ENCODE peak calls at places on chromosome 4, in ten cellular contexts. One of them, this sample, is unnamed.

GRCh38 chr4:60737858-60738257 is 462.3 kb upstream of the ADGRL3 start:
- DNase-seq in GM13977: no peak
- DNase-seq in CD8-positive, alpha-beta T cell: no peak
- DNase-seq in colonic mucosa: no peak
- DNase-seq in ascending aorta: no peak
- DNase-seq in stimulated activated CD8-positive, alpha-beta memory T cell treated with anti-CD3 and anti-CD28 coated beads, Interleukin-7, amount 100 ng/mL, for 24 hours: no peak
- DNase-seq in amniotic stem cell: no peak
- DNase-seq in NCI-H146: no peak
- DNase-seq in stimulated activated CD4-positive, alpha-beta T cell treated with anti-CD3 and anti-CD28 coated beads, Interleukin-1b, Interleukin-23, amount 100 ng/mL, for 1 hour: no peak
- DNase-seq in SW480: no peak
- DNase-seq in this sample: no peak

GRCh38 chr4:90349632-90350031 is 222.4 kb downstream of the CCSER1 start:
- DNase-seq in NCI-H146: no peak
- DNase-seq in CD8-positive, alpha-beta T cell: no peak
- DNase-seq in amniotic stem cell: no peak
- DNase-seq in stimulated activated CD4-positive, alpha-beta T cell treated with anti-CD3 and anti-CD28 coated beads, Interleukin-1b, Interleukin-23, amount 100 ng/mL, for 1 hour: no peak
- DNase-seq in stimulated activated CD8-positive, alpha-beta memory T cell treated with anti-CD3 and anti-CD28 coated beads, Interleukin-7, amount 100 ng/mL, for 24 hours: no peak
- DNase-seq in colonic mucosa: no peak
- DNase-seq in ascending aorta: no peak
- DNase-seq in SW480: no peak
- DNase-seq in GM13977: no peak
- DNase-seq in this sample: no peak

GRCh38 chr4:26342328-26343040 is 21.7 kb downstream of the RBPJ start:
- DNase-seq in amniotic stem cell: peak; percentile 50
- DNase-seq in CD8-positive, alpha-beta T cell: no peak
- DNase-seq in GM13977: no peak
- DNase-seq in SW480: peak; percentile 53
- DNase-seq in ascending aorta: no peak
- DNase-seq in stimulated activated CD8-positive, alpha-beta memory T cell treated with anti-CD3 and anti-CD28 coated beads, Interleukin-7, amount 100 ng/mL, for 24 hours: no peak
- DNase-seq in colonic mucosa: no peak
- DNase-seq in NCI-H146: no peak
- DNase-seq in stimulated activated CD4-positive, alpha-beta T cell treated with anti-CD3 and anti-CD28 coated beads, Interleukin-1b, Interleukin-23, amount 100 ng/mL, for 1 hour: no peak
- DNase-seq in this sample: no peak

GRCh38 chr4:20252656-20253271 is 1.1 kb downstream of the SLIT2 start:
- DNase-seq in amniotic stem cell: no peak
- DNase-seq in colonic mucosa: no peak
- DNase-seq in CD8-positive, alpha-beta T cell: no peak
- DNase-seq in SW480: no peak
- DNase-seq in GM13977: peak; percentile 34
- DNase-seq in stimulated activated CD4-positive, alpha-beta T cell treated with anti-CD3 and anti-CD28 coated beads, Interleukin-1b, Interleukin-23, amount 100 ng/mL, for 1 hour: no peak
- DNase-seq in NCI-H146: peak; percentile 26
- DNase-seq in ascending aorta: no peak
- DNase-seq in stimulated activated CD8-positive, alpha-beta memory T cell treated with anti-CD3 and anti-CD28 coated beads, Interleukin-7, amount 100 ng/mL, for 24 hours: no peak
- DNase-seq in this sample: peak; percentile 64

GRCh38 chr4:154720618-154721267 is 23.1 kb upstream of the LRAT start:
- DNase-seq in stimulated activated CD4-positive, alpha-beta T cell treated with anti-CD3 and anti-CD28 coated beads, Interleukin-1b, Interleukin-23, amount 100 ng/mL, for 1 hour: no peak
- DNase-seq in amniotic stem cell: no peak
- DNase-seq in SW480: no peak
- DNase-seq in stimulated activated CD8-positive, alpha-beta memory T cell treated with anti-CD3 and anti-CD28 coated beads, Interleukin-7, amount 100 ng/mL, for 24 hours: no peak
- DNase-seq in CD8-positive, alpha-beta T cell: no peak
- DNase-seq in ascending aorta: no peak
- DNase-seq in NCI-H146: no peak
- DNase-seq in colonic mucosa: no peak
- DNase-seq in GM13977: no peak
- DNase-seq in this sample: peak; percentile 45

GRCh38 chr4:163701915-163702314 is 207.4 kb downstream of the TMA16 start:
- DNase-seq in GM13977: peak; percentile 10
- DNase-seq in NCI-H146: no peak
- DNase-seq in stimulated activated CD8-positive, alpha-beta memory T cell treated with anti-CD3 and anti-CD28 coated beads, Interleukin-7, amount 100 ng/mL, for 24 hours: no peak
- DNase-seq in colonic mucosa: no peak
- DNase-seq in SW480: peak; percentile 17
- DNase-seq in stimulated activated CD4-positive, alpha-beta T cell treated with anti-CD3 and anti-CD28 coated beads, Interleukin-1b, Interleukin-23, amount 100 ng/mL, for 1 hour: no peak
- DNase-seq in ascending aorta: no peak
- DNase-seq in amniotic stem cell: no peak
- DNase-seq in CD8-positive, alpha-beta T cell: no peak
- DNase-seq in this sample: no peak

GRCh38 chr4:34289489-34289888 is 1954.8 kb downstream of the ARAP2 start:
- DNase-seq in stimulated activated CD8-positive, alpha-beta memory T cell treated with anti-CD3 and anti-CD28 coated beads, Interleukin-7, amount 100 ng/mL, for 24 hours: no peak
- DNase-seq in amniotic stem cell: peak; percentile 0
- DNase-seq in CD8-positive, alpha-beta T cell: no peak
- DNase-seq in SW480: no peak
- DNase-seq in GM13977: no peak
- DNase-seq in colonic mucosa: no peak
- DNase-seq in stimulated activated CD4-positive, alpha-beta T cell treated with anti-CD3 and anti-CD28 coated beads, Interleukin-1b, Interleukin-23, amount 100 ng/mL, for 1 hour: no peak
- DNase-seq in ascending aorta: no peak
- DNase-seq in NCI-H146: no peak
- DNase-seq in this sample: no peak

GRCh38 chr4:175504316-175504715 is 307.7 kb downstream of the GPM6A start:
- DNase-seq in GM13977: no peak
- DNase-seq in ascending aorta: no peak
- DNase-seq in NCI-H146: no peak
- DNase-seq in amniotic stem cell: no peak
- DNase-seq in stimulated activated CD8-positive, alpha-beta memory T cell treated with anti-CD3 and anti-CD28 coated beads, Interleukin-7, amount 100 ng/mL, for 24 hours: no peak
- DNase-seq in CD8-positive, alpha-beta T cell: no peak
- DNase-seq in stimulated activated CD4-positive, alpha-beta T cell treated with anti-CD3 and anti-CD28 coated beads, Interleukin-1b, Interleukin-23, amount 100 ng/mL, for 1 hour: no peak
- DNase-seq in colonic mucosa: no peak
- DNase-seq in SW480: no peak
- DNase-seq in this sample: no peak

GRCh38 chr4:184826315-184827266 is 823 bp upstream of the ACSL1 start:
- DNase-seq in ascending aorta: no peak
- DNase-seq in amniotic stem cell: no peak
- DNase-seq in SW480: peak; percentile 18
- DNase-seq in NCI-H146: peak; percentile 55
- DNase-seq in GM13977: peak; percentile 67
- DNase-seq in stimulated activated CD4-positive, alpha-beta T cell treated with anti-CD3 and anti-CD28 coated beads, Interleukin-1b, Interleukin-23, amount 100 ng/mL, for 1 hour: peak; percentile 9
- DNase-seq in CD8-positive, alpha-beta T cell: peak; percentile 32
- DNase-seq in stimulated activated CD8-positive, alpha-beta memory T cell treated with anti-CD3 and anti-CD28 coated beads, Interleukin-7, amount 100 ng/mL, for 24 hours: no peak
- DNase-seq in colonic mucosa: peak; percentile 44
- DNase-seq in this sample: peak; percentile 21

GRCh38 chr4:8641931-8642650 is 49.5 kb downstream of the CPZ start:
- DNase-seq in colonic mucosa: no peak
- DNase-seq in stimulated activated CD4-positive, alpha-beta T cell treated with anti-CD3 and anti-CD28 coated beads, Interleukin-1b, Interleukin-23, amount 100 ng/mL, for 1 hour: no peak
- DNase-seq in stimulated activated CD8-positive, alpha-beta memory T cell treated with anti-CD3 and anti-CD28 coated beads, Interleukin-7, amount 100 ng/mL, for 24 hours: no peak
- DNase-seq in CD8-positive, alpha-beta T cell: no peak
- DNase-seq in NCI-H146: no peak
- DNase-seq in ascending aorta: no peak
- DNase-seq in amniotic stem cell: no peak
- DNase-seq in GM13977: no peak
- DNase-seq in SW480: no peak
- DNase-seq in this sample: no peak

GRCh38 chr4:40747436-40747835 is 2.3 kb upstream of the NSUN7 start:
- DNase-seq in colonic mucosa: no peak
- DNase-seq in stimulated activated CD8-positive, alpha-beta memory T cell treated with anti-CD3 and anti-CD28 coated beads, Interleukin-7, amount 100 ng/mL, for 24 hours: no peak
- DNase-seq in NCI-H146: no peak
- DNase-seq in stimulated activated CD4-positive, alpha-beta T cell treated with anti-CD3 and anti-CD28 coated beads, Interleukin-1b, Interleukin-23, amount 100 ng/mL, for 1 hour: no peak
- DNase-seq in CD8-positive, alpha-beta T cell: no peak
- DNase-seq in ascending aorta: no peak
- DNase-seq in SW480: no peak
- DNase-seq in GM13977: no peak
- DNase-seq in amniotic stem cell: no peak
- DNase-seq in this sample: no peak

GRCh38 chr4:8336412-8337075 is 67.0 kb downstream of the HTRA3 start:
- DNase-seq in colonic mucosa: no peak
- DNase-seq in SW480: peak; percentile 41
- DNase-seq in amniotic stem cell: no peak
- DNase-seq in ascending aorta: no peak
- DNase-seq in stimulated activated CD4-positive, alpha-beta T cell treated with anti-CD3 and anti-CD28 coated beads, Interleukin-1b, Interleukin-23, amount 100 ng/mL, for 1 hour: no peak
- DNase-seq in CD8-positive, alpha-beta T cell: no peak
- DNase-seq in NCI-H146: no peak
- DNase-seq in stimulated activated CD8-positive, alpha-beta memory T cell treated with anti-CD3 and anti-CD28 coated beads, Interleukin-7, amount 100 ng/mL, for 24 hours: no peak
- DNase-seq in GM13977: no peak
- DNase-seq in this sample: no peak

GRCh38 chr4:6148506-6149205 is 51.7 kb downstream of the JAKMIP1 start:
- DNase-seq in ascending aorta: no peak
- DNase-seq in amniotic stem cell: no peak
- DNase-seq in SW480: no peak
- DNase-seq in stimulated activated CD4-positive, alpha-beta T cell treated with anti-CD3 and anti-CD28 coated beads, Interleukin-1b, Interleukin-23, amount 100 ng/mL, for 1 hour: no peak
- DNase-seq in stimulated activated CD8-positive, alpha-beta memory T cell treated with anti-CD3 and anti-CD28 coated beads, Interleukin-7, amount 100 ng/mL, for 24 hours: no peak
- DNase-seq in colonic mucosa: no peak
- DNase-seq in CD8-positive, alpha-beta T cell: no peak
- DNase-seq in NCI-H146: no peak
- DNase-seq in GM13977: no peak
- DNase-seq in this sample: no peak

GRCh38 chr4:182533948-182534347 is 290.7 kb downstream of the TENM3 start:
- DNase-seq in stimulated activated CD8-positive, alpha-beta memory T cell treated with anti-CD3 and anti-CD28 coated beads, Interleukin-7, amount 100 ng/mL, for 24 hours: no peak
- DNase-seq in ascending aorta: no peak
- DNase-seq in CD8-positive, alpha-beta T cell: no peak
- DNase-seq in stimulated activated CD4-positive, alpha-beta T cell treated with anti-CD3 and anti-CD28 coated beads, Interleukin-1b, Interleukin-23, amount 100 ng/mL, for 1 hour: no peak
- DNase-seq in colonic mucosa: no peak
- DNase-seq in NCI-H146: no peak
- DNase-seq in GM13977: no peak
- DNase-seq in SW480: peak; percentile 57
- DNase-seq in amniotic stem cell: no peak
- DNase-seq in this sample: no peak

GRCh38 chr4:16450724-16451123 is 224.5 kb upstream of the TAPT1 start:
- DNase-seq in GM13977: no peak
- DNase-seq in stimulated activated CD8-positive, alpha-beta memory T cell treated with anti-CD3 and anti-CD28 coated beads, Interleukin-7, amount 100 ng/mL, for 24 hours: no peak
- DNase-seq in amniotic stem cell: no peak
- DNase-seq in colonic mucosa: no peak
- DNase-seq in ascending aorta: no peak
- DNase-seq in stimulated activated CD4-positive, alpha-beta T cell treated with anti-CD3 and anti-CD28 coated beads, Interleukin-1b, Interleukin-23, amount 100 ng/mL, for 1 hour: no peak
- DNase-seq in CD8-positive, alpha-beta T cell: no peak
- DNase-seq in NCI-H146: no peak
- DNase-seq in SW480: no peak
- DNase-seq in this sample: no peak

GRCh38 chr4:128601992-128602695 is 207.4 kb upstream of the JADE1 start:
- DNase-seq in stimulated activated CD8-positive, alpha-beta memory T cell treated with anti-CD3 and anti-CD28 coated beads, Interleukin-7, amount 100 ng/mL, for 24 hours: no peak
- DNase-seq in ascending aorta: no peak
- DNase-seq in NCI-H146: no peak
- DNase-seq in amniotic stem cell: no peak
- DNase-seq in stimulated activated CD4-positive, alpha-beta T cell treated with anti-CD3 and anti-CD28 coated beads, Interleukin-1b, Interleukin-23, amount 100 ng/mL, for 1 hour: no peak
- DNase-seq in colonic mucosa: no peak
- DNase-seq in CD8-positive, alpha-beta T cell: no peak
- DNase-seq in GM13977: no peak
- DNase-seq in SW480: no peak
- DNase-seq in this sample: no peak

GRCh38 chr4:29037501-29037900 is 1682.7 kb upstream of the PCDH7 start:
- DNase-seq in amniotic stem cell: no peak
- DNase-seq in stimulated activated CD4-positive, alpha-beta T cell treated with anti-CD3 and anti-CD28 coated beads, Interleukin-1b, Interleukin-23, amount 100 ng/mL, for 1 hour: no peak
- DNase-seq in colonic mucosa: no peak
- DNase-seq in GM13977: no peak
- DNase-seq in ascending aorta: no peak
- DNase-seq in SW480: no peak
- DNase-seq in NCI-H146: no peak
- DNase-seq in CD8-positive, alpha-beta T cell: no peak
- DNase-seq in stimulated activated CD8-positive, alpha-beta memory T cell treated with anti-CD3 and anti-CD28 coated beads, Interleukin-7, amount 100 ng/mL, for 24 hours: no peak
- DNase-seq in this sample: peak; percentile 4

GRCh38 chr4:79049840-79050520 is 110.7 kb upstream of the PAQR3 start:
- DNase-seq in NCI-H146: peak; percentile 76
- DNase-seq in ascending aorta: no peak
- DNase-seq in stimulated activated CD4-positive, alpha-beta T cell treated with anti-CD3 and anti-CD28 coated beads, Interleukin-1b, Interleukin-23, amount 100 ng/mL, for 1 hour: no peak
- DNase-seq in SW480: no peak
- DNase-seq in GM13977: no peak
- DNase-seq in stimulated activated CD8-positive, alpha-beta memory T cell treated with anti-CD3 and anti-CD28 coated beads, Interleukin-7, amount 100 ng/mL, for 24 hours: no peak
- DNase-seq in amniotic stem cell: no peak
- DNase-seq in colonic mucosa: peak; percentile 32
- DNase-seq in CD8-positive, alpha-beta T cell: no peak
- DNase-seq in this sample: no peak

GRCh38 chr4:149409186-149410056 is 406.2 kb downstream of the IQCM start:
- DNase-seq in GM13977: no peak
- DNase-seq in NCI-H146: no peak
- DNase-seq in ascending aorta: no peak
- DNase-seq in CD8-positive, alpha-beta T cell: no peak
- DNase-seq in stimulated activated CD8-positive, alpha-beta memory T cell treated with anti-CD3 and anti-CD28 coated beads, Interleukin-7, amount 100 ng/mL, for 24 hours: no peak
- DNase-seq in SW480: peak; percentile 72
- DNase-seq in amniotic stem cell: peak; percentile 8
- DNase-seq in colonic mucosa: no peak
- DNase-seq in stimulated activated CD4-positive, alpha-beta T cell treated with anti-CD3 and anti-CD28 coated beads, Interleukin-1b, Interleukin-23, amount 100 ng/mL, for 1 hour: no peak
- DNase-seq in this sample: no peak

GRCh38 chr4:145541266-145541770 is 59.7 kb downstream of the SMAD1 start:
- DNase-seq in NCI-H146: no peak
- DNase-seq in SW480: no peak
- DNase-seq in stimulated activated CD4-positive, alpha-beta T cell treated with anti-CD3 and anti-CD28 coated beads, Interleukin-1b, Interleukin-23, amount 100 ng/mL, for 1 hour: no peak
- DNase-seq in CD8-positive, alpha-beta T cell: no peak
- DNase-seq in GM13977: no peak
- DNase-seq in stimulated activated CD8-positive, alpha-beta memory T cell treated with anti-CD3 and anti-CD28 coated beads, Interleukin-7, amount 100 ng/mL, for 24 hours: no peak
- DNase-seq in ascending aorta: no peak
- DNase-seq in amniotic stem cell: no peak
- DNase-seq in colonic mucosa: no peak
- DNase-seq in this sample: peak; percentile 21

GRCh38 chr4:37757705-37758104 is 68.8 kb upstream of the PGM2 start:
- DNase-seq in colonic mucosa: no peak
- DNase-seq in GM13977: no peak
- DNase-seq in NCI-H146: no peak
- DNase-seq in stimulated activated CD8-positive, alpha-beta memory T cell treated with anti-CD3 and anti-CD28 coated beads, Interleukin-7, amount 100 ng/mL, for 24 hours: no peak
- DNase-seq in amniotic stem cell: no peak
- DNase-seq in SW480: no peak
- DNase-seq in stimulated activated CD4-positive, alpha-beta T cell treated with anti-CD3 and anti-CD28 coated beads, Interleukin-1b, Interleukin-23, amount 100 ng/mL, for 1 hour: no peak
- DNase-seq in CD8-positive, alpha-beta T cell: no peak
- DNase-seq in ascending aorta: no peak
- DNase-seq in this sample: no peak

GRCh38 chr4:141223418-141223817 is 2.7 kb downstream of the ZNF330 start:
- DNase-seq in CD8-positive, alpha-beta T cell: no peak
- DNase-seq in colonic mucosa: no peak
- DNase-seq in ascending aorta: no peak
- DNase-seq in NCI-H146: no peak
- DNase-seq in stimulated activated CD4-positive, alpha-beta T cell treated with anti-CD3 and anti-CD28 coated beads, Interleukin-1b, Interleukin-23, amount 100 ng/mL, for 1 hour: no peak
- DNase-seq in amniotic stem cell: no peak
- DNase-seq in stimulated activated CD8-positive, alpha-beta memory T cell treated with anti-CD3 and anti-CD28 coated beads, Interleukin-7, amount 100 ng/mL, for 24 hours: no peak
- DNase-seq in SW480: no peak
- DNase-seq in GM13977: no peak
- DNase-seq in this sample: no peak

This sample was measured in neural progenitor cell.